ENCODE peak calls at places on chromosomes 2 and 18, in eight cellular contexts. I is adrenal gland; Y is stimulated activated CD8-positive, alpha-beta memory T cell treated with anti-CD3 and anti-CD28 coated beads, Interleukin-7, amount 100 ng/mL, for 24 hours; W is GM04503; A is naive thymus-derived CD8-positive, alpha-beta T cell; L is EL; Q is stimulated activated CD4-positive, alpha-beta T cell treated with anti-CD3 and anti-CD28 coated beads, Interleukin-15, amount 100 ng/mL, for 1 hour; N is stimulated activated naive B cell treated with anti-CD40 and anti-IgM and Interleukin-4, amounts not matched to agents 10 μg/mL and 1 μg/mL and 100 μg/mL, for 72 hours. D is an unnamed sample.

GRCh38 chr2:12896283-12897014 is 179.7 kb downstream of the TRIB2 start:
- DNase-seq in I (no peak), Q (no peak), N (no peak), A (no peak), L (no peak), Y (no peak), W (no peak), D (no peak)

GRCh38 chr2:98027955-98028593 is 32.3 kb upstream of the TMEM131 start:
- DNase-seq in L (peak; percentile 67), A (no peak), Q (no peak), Y (no peak), W (no peak), I (no peak), N (no peak), D (no peak)

GRCh38 chr2:74599676-74600075 is 45.2 kb downstream of the DOK1 start:
- DNase-seq in A (no peak), W (no peak), L (no peak), I (no peak), Y (no peak), N (no peak), Q (no peak), D (no peak)

GRCh38 chr2:39994151-39994550 is 215.1 kb upstream of the THUMPD2 start:
- DNase-seq in N (no peak), L (peak; percentile 75), Y (no peak), Q (no peak), W (peak; percentile 48), A (no peak), I (no peak), D (no peak)

GRCh38 chr2:163610817-163611556 is 124.8 kb downstream of the FIGN start:
- DNase-seq in L (no peak), Q (no peak), I (no peak), N (no peak), A (no peak), Y (no peak), W (no peak), D (no peak)

GRCh38 chr18:10020176-10020575 is 106.4 kb downstream of the VAPA start:
- DNase-seq in A (no peak), Q (no peak), I (no peak), L (peak; percentile 14), Y (no peak), W (no peak), N (no peak), D (no peak)

GRCh38 chr2:170554278-170554955 is 160.7 kb upstream of the SP5 start:
- DNase-seq in A (no peak), W (peak; percentile 53), Q (no peak), Y (no peak), N (no peak), L (peak; percentile 65), I (peak; percentile 24), D (no peak)

GRCh38 chr18:47280121-47280520 is 28.7 kb upstream of the SKOR2 start:
- DNase-seq in A (no peak), W (no peak), Q (no peak), N (no peak), L (no peak), Y (no peak), I (no peak), D (no peak)

GRCh38 chr2:25380023-25380422 is 38.3 kb upstream of the DNMT3A start:
- DNase-seq in A (no peak), N (no peak), Y (no peak), Q (no peak), I (no peak), W (no peak), L (no peak), D (no peak)

GRCh38 chr2:88865801-88866353 is 174.4 kb downstream of the RPIA start:
- DNase-seq in Q (no peak), L (no peak), I (no peak), A (no peak), N (no peak), W (no peak), Y (no peak), D (no peak)

GRCh38 chr2:192029089-192029488 is 165.6 kb downstream of the TMEFF2 start:
- DNase-seq in A (no peak), W (no peak), L (peak; percentile 28), I (no peak), Y (no peak), Q (no peak), N (peak; percentile 4), D (no peak)

GRCh38 chr2:56130463-56131070 is 53.2 kb upstream of the CCDC85A start:
- DNase-seq in L (peak; percentile 53), A (no peak), W (peak; percentile 19), N (no peak), I (no peak), Q (no peak), Y (no peak), D (no peak)